ENCODE peak calls at places on chromosomes 11 and 22, in six cellular contexts. One of them, this sample, is unnamed.

GRCh38 chr11:82818399-82819043 is 81.7 kb downstream of the PRCP start:
- DNase-seq in fibroblast of pulmonary artery: no peak
- DNase-seq in globus pallidus: no peak
- DNase-seq in activated CD8-positive, alpha-beta memory T cell treated with anti-CD3 and anti-CD28 coated beads, Interleukin-2, amount 50 U/mL, for 4 hours: no peak
- DNase-seq in activated T-helper 1 cell treated with anti-CD3 and anti-CD28 coated beads, Interleukin-12 subunit alpha, Interleukin-12 subunit beta, Interleukin-2, Interleukin-4 antibody, amounts not matched to agents 30 ng/mL and 10 ng/mL and 1 ng/mL, durations not matched to agents 14 hours and 24 hours and 36 hours: no peak
- DNase-seq in H54: no peak
- DNase-seq in this sample: no peak

GRCh38 chr22:50507421-50507990 is at the start of gene LMF2:
- DNase-seq in fibroblast of pulmonary artery: no peak
- DNase-seq in globus pallidus: peak
- DNase-seq in activated CD8-positive, alpha-beta memory T cell treated with anti-CD3 and anti-CD28 coated beads, Interleukin-2, amount 50 U/mL, for 4 hours: peak
- DNase-seq in activated T-helper 1 cell treated with anti-CD3 and anti-CD28 coated beads, Interleukin-12 subunit alpha, Interleukin-12 subunit beta, Interleukin-2, Interleukin-4 antibody, amounts not matched to agents 30 ng/mL and 10 ng/mL and 1 ng/mL, durations not matched to agents 14 hours and 24 hours and 36 hours: peak
- DNase-seq in H54: peak
- DNase-seq in this sample: peak

GRCh38 chr11:86931059-86931964 is 23.9 kb downstream of the FZD4 start:
- DNase-seq in fibroblast of pulmonary artery: no peak
- DNase-seq in globus pallidus: no peak
- DNase-seq in activated CD8-positive, alpha-beta memory T cell treated with anti-CD3 and anti-CD28 coated beads, Interleukin-2, amount 50 U/mL, for 4 hours: no peak
- DNase-seq in activated T-helper 1 cell treated with anti-CD3 and anti-CD28 coated beads, Interleukin-12 subunit alpha, Interleukin-12 subunit beta, Interleukin-2, Interleukin-4 antibody, amounts not matched to agents 30 ng/mL and 10 ng/mL and 1 ng/mL, durations not matched to agents 14 hours and 24 hours and 36 hours: no peak
- DNase-seq in H54: no peak
- DNase-seq in this sample: no peak

GRCh38 chr11:102117472-102118113 is 7.3 kb downstream of the YAP1 start:
- DNase-seq in fibroblast of pulmonary artery: peak
- DNase-seq in globus pallidus: no peak
- DNase-seq in activated CD8-positive, alpha-beta memory T cell treated with anti-CD3 and anti-CD28 coated beads, Interleukin-2, amount 50 U/mL, for 4 hours: no peak
- DNase-seq in activated T-helper 1 cell treated with anti-CD3 and anti-CD28 coated beads, Interleukin-12 subunit alpha, Interleukin-12 subunit beta, Interleukin-2, Interleukin-4 antibody, amounts not matched to agents 30 ng/mL and 10 ng/mL and 1 ng/mL, durations not matched to agents 14 hours and 24 hours and 36 hours: no peak
- DNase-seq in H54: no peak
- DNase-seq in this sample: no peak

GRCh38 chr22:48779211-48779643 is 1048.4 kb downstream of the BRD1 start:
- DNase-seq in fibroblast of pulmonary artery: no peak
- DNase-seq in globus pallidus: no peak
- DNase-seq in activated CD8-positive, alpha-beta memory T cell treated with anti-CD3 and anti-CD28 coated beads, Interleukin-2, amount 50 U/mL, for 4 hours: no peak
- DNase-seq in activated T-helper 1 cell treated with anti-CD3 and anti-CD28 coated beads, Interleukin-12 subunit alpha, Interleukin-12 subunit beta, Interleukin-2, Interleukin-4 antibody, amounts not matched to agents 30 ng/mL and 10 ng/mL and 1 ng/mL, durations not matched to agents 14 hours and 24 hours and 36 hours: no peak
- DNase-seq in H54: no peak
- DNase-seq in this sample: peak

GRCh38 chr22:27804683-27805297 is 3.2 kb upstream of the MN1 start:
- DNase-seq in fibroblast of pulmonary artery: peak
- DNase-seq in globus pallidus: peak
- DNase-seq in activated CD8-positive, alpha-beta memory T cell treated with anti-CD3 and anti-CD28 coated beads, Interleukin-2, amount 50 U/mL, for 4 hours: peak
- DNase-seq in activated T-helper 1 cell treated with anti-CD3 and anti-CD28 coated beads, Interleukin-12 subunit alpha, Interleukin-12 subunit beta, Interleukin-2, Interleukin-4 antibody, amounts not matched to agents 30 ng/mL and 10 ng/mL and 1 ng/mL, durations not matched to agents 14 hours and 24 hours and 36 hours: peak
- DNase-seq in H54: peak
- DNase-seq in this sample: no peak

GRCh38 chr22:36352775-36353507 is 34.8 kb downstream of the MYH9 start:
- DNase-seq in fibroblast of pulmonary artery: no peak
- DNase-seq in globus pallidus: no peak
- DNase-seq in activated CD8-positive, alpha-beta memory T cell treated with anti-CD3 and anti-CD28 coated beads, Interleukin-2, amount 50 U/mL, for 4 hours: peak
- DNase-seq in activated T-helper 1 cell treated with anti-CD3 and anti-CD28 coated beads, Interleukin-12 subunit alpha, Interleukin-12 subunit beta, Interleukin-2, Interleukin-4 antibody, amounts not matched to agents 30 ng/mL and 10 ng/mL and 1 ng/mL, durations not matched to agents 14 hours and 24 hours and 36 hours: no peak
- DNase-seq in H54: no peak
- DNase-seq in this sample: no peak

GRCh38 chr11:10076458-10077141 is 217.4 kb downstream of the SBF2 start:
- DNase-seq in fibroblast of pulmonary artery: peak
- DNase-seq in globus pallidus: no peak
- DNase-seq in activated CD8-positive, alpha-beta memory T cell treated with anti-CD3 and anti-CD28 coated beads, Interleukin-2, amount 50 U/mL, for 4 hours: peak
- DNase-seq in activated T-helper 1 cell treated with anti-CD3 and anti-CD28 coated beads, Interleukin-12 subunit alpha, Interleukin-12 subunit beta, Interleukin-2, Interleukin-4 antibody, amounts not matched to agents 30 ng/mL and 10 ng/mL and 1 ng/mL, durations not matched to agents 14 hours and 24 hours and 36 hours: peak
- DNase-seq in H54: no peak
- DNase-seq in this sample: peak

GRCh38 chr11:65856689-65857499 is 1.1 kb downstream of the CFL1 start:
- DNase-seq in fibroblast of pulmonary artery: peak
- DNase-seq in globus pallidus: peak
- DNase-seq in activated CD8-positive, alpha-beta memory T cell treated with anti-CD3 and anti-CD28 coated beads, Interleukin-2, amount 50 U/mL, for 4 hours: peak
- DNase-seq in activated T-helper 1 cell treated with anti-CD3 and anti-CD28 coated beads, Interleukin-12 subunit alpha, Interleukin-12 subunit beta, Interleukin-2, Interleukin-4 antibody, amounts not matched to agents 30 ng/mL and 10 ng/mL and 1 ng/mL, durations not matched to agents 14 hours and 24 hours and 36 hours: peak
- DNase-seq in H54: peak
- DNase-seq in this sample: peak

GRCh38 chr11:62033191-62034044 is 66.0 kb upstream of the FTH1 start:
- DNase-seq in fibroblast of pulmonary artery: no peak
- DNase-seq in globus pallidus: peak
- DNase-seq in activated CD8-positive, alpha-beta memory T cell treated with anti-CD3 and anti-CD28 coated beads, Interleukin-2, amount 50 U/mL, for 4 hours: no peak
- DNase-seq in activated T-helper 1 cell treated with anti-CD3 and anti-CD28 coated beads, Interleukin-12 subunit alpha, Interleukin-12 subunit beta, Interleukin-2, Interleukin-4 antibody, amounts not matched to agents 30 ng/mL and 10 ng/mL and 1 ng/mL, durations not matched to agents 14 hours and 24 hours and 36 hours: no peak
- DNase-seq in H54: peak
- DNase-seq in this sample: no peak

GRCh38 chr11:33000181-33000580 is 15.5 kb upstream of the DEPDC7 start:
- DNase-seq in fibroblast of pulmonary artery: peak
- DNase-seq in globus pallidus: no peak
- DNase-seq in activated CD8-positive, alpha-beta memory T cell treated with anti-CD3 and anti-CD28 coated beads, Interleukin-2, amount 50 U/mL, for 4 hours: no peak
- DNase-seq in activated T-helper 1 cell treated with anti-CD3 and anti-CD28 coated beads, Interleukin-12 subunit alpha, Interleukin-12 subunit beta, Interleukin-2, Interleukin-4 antibody, amounts not matched to agents 30 ng/mL and 10 ng/mL and 1 ng/mL, durations not matched to agents 14 hours and 24 hours and 36 hours: no peak
- DNase-seq in H54: no peak
- DNase-seq in this sample: no peak

GRCh38 chr22:24494535-24495364 is at the start of gene UPB1:
- DNase-seq in fibroblast of pulmonary artery: no peak
- DNase-seq in globus pallidus: no peak
- DNase-seq in activated CD8-positive, alpha-beta memory T cell treated with anti-CD3 and anti-CD28 coated beads, Interleukin-2, amount 50 U/mL, for 4 hours: no peak
- DNase-seq in activated T-helper 1 cell treated with anti-CD3 and anti-CD28 coated beads, Interleukin-12 subunit alpha, Interleukin-12 subunit beta, Interleukin-2, Interleukin-4 antibody, amounts not matched to agents 30 ng/mL and 10 ng/mL and 1 ng/mL, durations not matched to agents 14 hours and 24 hours and 36 hours: no peak
- DNase-seq in H54: no peak
- DNase-seq in this sample: no peak